ENCODE peak calls at places on chromosomes 16 and 17, in four cellular contexts. One of them, this sample, is unnamed.

GRCh38 chr16:79970091-79970490 is 369.6 kb upstream of the MAF start:
- DNase-seq in thoracic aorta: no peak
- DNase-seq in heart left ventricle: no peak
- DNase-seq in AG10803: no peak
- DNase-seq in this sample: no peak

GRCh38 chr16:23320695-23321094 is 18.6 kb downstream of the SCNN1B start:
- DNase-seq in thoracic aorta: no peak
- DNase-seq in heart left ventricle: no peak
- DNase-seq in AG10803: no peak
- DNase-seq in this sample: no peak

GRCh38 chr16:12673466-12673865 is 130.2 kb downstream of the CPPED1 start:
- DNase-seq in thoracic aorta: no peak
- DNase-seq in heart left ventricle: no peak
- DNase-seq in AG10803: no peak
- DNase-seq in this sample: no peak

GRCh38 chr16:9364721-9365693 is 273.6 kb downstream of the HAPSTR1 start:
- DNase-seq in thoracic aorta: peak
- DNase-seq in heart left ventricle: peak
- DNase-seq in AG10803: peak
- DNase-seq in this sample: no peak

GRCh38 chr16:56789360-56789759 is 59.4 kb downstream of the NUP93 start:
- DNase-seq in thoracic aorta: no peak
- DNase-seq in heart left ventricle: peak
- DNase-seq in AG10803: peak
- DNase-seq in this sample: peak

GRCh38 chr16:85453179-85453678 is 159.9 kb upstream of the GSE1 start:
- DNase-seq in thoracic aorta: no peak
- DNase-seq in heart left ventricle: no peak
- DNase-seq in AG10803: no peak
- DNase-seq in this sample: no peak

GRCh38 chr16:28473714-28474265 is 1.7 kb upstream of the NPIPB7 start:
- DNase-seq in thoracic aorta: no peak
- DNase-seq in heart left ventricle: no peak
- DNase-seq in AG10803: no peak
- DNase-seq in this sample: no peak

GRCh38 chr16:47567321-47567720 is 106.2 kb downstream of the PHKB start:
- DNase-seq in thoracic aorta: no peak
- DNase-seq in heart left ventricle: no peak
- DNase-seq in AG10803: no peak
- DNase-seq in this sample: no peak

GRCh38 chr17:64151016-64151368 is 21.0 kb upstream of the ERN1 start:
- DNase-seq in thoracic aorta: no peak
- DNase-seq in heart left ventricle: no peak
- DNase-seq in AG10803: no peak
- DNase-seq in this sample: no peak

GRCh38 chr17:81052199-81052997 is 17.4 kb downstream of the BAIAP2 start:
- DNase-seq in thoracic aorta: no peak
- DNase-seq in heart left ventricle: no peak
- DNase-seq in AG10803: no peak
- DNase-seq in this sample: no peak

GRCh38 chr17:36934144-36934758 is 3.0 kb upstream of the LHX1 start:
- DNase-seq in thoracic aorta: no peak
- DNase-seq in heart left ventricle: no peak
- DNase-seq in AG10803: no peak
- DNase-seq in this sample: no peak

GRCh38 chr16:53052519-53053501 is at the start of gene CHD9NB:
- DNase-seq in thoracic aorta: peak
- DNase-seq in heart left ventricle: peak
- DNase-seq in AG10803: peak
- DNase-seq in this sample: peak

GRCh38 chr16:4862639-4863038 is 15.4 kb downstream of the UBN1 start:
- DNase-seq in thoracic aorta: no peak
- DNase-seq in heart left ventricle: no peak
- DNase-seq in AG10803: no peak
- DNase-seq in this sample: peak

GRCh38 chr17:42422958-42423712 is at the start of gene CAVIN1:
- DNase-seq in thoracic aorta: peak
- DNase-seq in heart left ventricle: peak
- DNase-seq in AG10803: peak
- DNase-seq in this sample: peak

GRCh38 chr17:48131216-48131824 is 23.8 kb downstream of the SNX11 start:
- DNase-seq in thoracic aorta: peak
- DNase-seq in heart left ventricle: no peak
- DNase-seq in AG10803: peak
- DNase-seq in this sample: peak

GRCh38 chr16:8183186-8184099 is 406.9 kb downstream of the TMEM114 start:
- DNase-seq in thoracic aorta: no peak
- DNase-seq in heart left ventricle: no peak
- DNase-seq in AG10803: no peak
- DNase-seq in this sample: no peak

GRCh38 chr16:14092579-14092978 is 21.5 kb downstream of the MRTFB start:
- DNase-seq in thoracic aorta: no peak
- DNase-seq in heart left ventricle: no peak
- DNase-seq in AG10803: no peak
- DNase-seq in this sample: no peak

GRCh38 chr16:48901712-48902374 is 291.9 kb upstream of the N4BP1 start:
- DNase-seq in thoracic aorta: no peak
- DNase-seq in heart left ventricle: no peak
- DNase-seq in AG10803: no peak
- DNase-seq in this sample: no peak

GRCh38 chr17:34307110-34307509 is 12.1 kb upstream of the CCL8 start:
- DNase-seq in thoracic aorta: no peak
- DNase-seq in heart left ventricle: no peak
- DNase-seq in AG10803: peak
- DNase-seq in this sample: no peak

GRCh38 chr16:72658888-72659717 is 388.8 kb downstream of the ZFHX3 start:
- DNase-seq in thoracic aorta: no peak
- DNase-seq in heart left ventricle: no peak
- DNase-seq in AG10803: peak
- DNase-seq in this sample: no peak

GRCh38 chr16:19285431-19285830 is at the start of gene CLEC19A:
- DNase-seq in thoracic aorta: no peak
- DNase-seq in heart left ventricle: no peak
- DNase-seq in AG10803: no peak
- DNase-seq in this sample: no peak

GRCh38 chr17:56096026-56096807 is 57.1 kb upstream of the ANKFN1 start:
- DNase-seq in thoracic aorta: no peak
- DNase-seq in heart left ventricle: no peak
- DNase-seq in AG10803: peak
- DNase-seq in this sample: no peak

GRCh38 chr17:29870836-29871430 is 59.1 kb downstream of the SSH2 start:
- DNase-seq in thoracic aorta: no peak
- DNase-seq in heart left ventricle: no peak
- DNase-seq in AG10803: peak
- DNase-seq in this sample: no peak

GRCh38 chr16:10405386-10405939 is 19.6 kb downstream of the ATF7IP2 start:
- DNase-seq in thoracic aorta: no peak
- DNase-seq in heart left ventricle: peak
- DNase-seq in AG10803: no peak
- DNase-seq in this sample: no peak

GRCh38 chr17:28811594-28812135 is 30.9 kb downstream of the FAM222B start:
- DNase-seq in thoracic aorta: no peak
- DNase-seq in heart left ventricle: no peak
- DNase-seq in AG10803: peak
- DNase-seq in this sample: peak

GRCh38 chr16:47460301-47460754 is 535 bp downstream of the ITFG1 start:
- DNase-seq in thoracic aorta: no peak
- DNase-seq in heart left ventricle: no peak
- DNase-seq in AG10803: peak
- DNase-seq in this sample: peak

GRCh38 chr16:85584192-85584757 is 28.8 kb upstream of the GSE1 start:
- DNase-seq in thoracic aorta: no peak
- DNase-seq in heart left ventricle: no peak
- DNase-seq in AG10803: no peak
- DNase-seq in this sample: no peak

GRCh38 chr17:32882029-32882428 is 5.1 kb upstream of the MYO1D start:
- DNase-seq in thoracic aorta: no peak
- DNase-seq in heart left ventricle: no peak
- DNase-seq in AG10803: no peak
- DNase-seq in this sample: no peak

DNA sequence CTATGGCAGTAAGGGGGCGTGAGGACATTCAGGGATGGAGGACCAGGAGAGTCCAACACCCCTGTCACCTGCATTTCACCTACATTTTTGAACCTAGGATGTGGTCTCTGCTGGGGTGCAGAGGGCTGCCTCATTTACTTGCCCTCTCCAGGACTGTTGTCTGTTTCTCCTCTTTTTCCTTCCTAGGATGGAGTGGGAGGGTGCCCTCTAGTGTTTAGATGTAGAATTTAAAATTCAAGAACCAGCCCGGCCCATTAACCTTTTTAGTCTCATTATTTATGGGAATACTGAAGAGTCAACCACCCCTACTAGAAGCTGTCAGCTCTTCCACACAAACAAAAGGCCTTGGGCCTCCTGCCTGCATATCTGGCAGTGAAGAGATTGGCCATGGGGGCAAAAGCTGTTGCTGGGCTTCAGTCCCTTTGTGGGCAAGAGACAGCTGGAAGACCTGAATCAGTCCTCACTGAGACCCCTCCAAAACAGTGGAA is 2.5 kb upstream of the STARD3 start:
- DNase-seq in thoracic aorta: no peak
- DNase-seq in heart left ventricle: no peak
- DNase-seq in AG10803: peak
- DNase-seq in this sample: peak
- TF ChIP-seq CTCF in thoracic aorta: peak
- TF ChIP-seq CTCF in heart left ventricle: peak
- TF ChIP-seq CTCF in AG10803: peak
- TF ChIP-seq CTCF in this sample: peak

GRCh38 chr17:77374170-77374936 is 233.6 kb downstream of the SEC14L1 start:
- DNase-seq in thoracic aorta: no peak
- DNase-seq in heart left ventricle: peak
- DNase-seq in AG10803: peak
- DNase-seq in this sample: no peak
- TF ChIP-seq CTCF in thoracic aorta: peak
- TF ChIP-seq CTCF in heart left ventricle: peak
- TF ChIP-seq CTCF in AG10803: peak
- TF ChIP-seq CTCF in this sample: no peak

GRCh38 chr16:17194190-17194780 is 276.5 kb downstream of the XYLT1 start:
- DNase-seq in thoracic aorta: no peak
- DNase-seq in heart left ventricle: peak
- DNase-seq in AG10803: peak
- DNase-seq in this sample: no peak
- TF ChIP-seq CTCF in thoracic aorta: peak
- TF ChIP-seq CTCF in heart left ventricle: peak
- TF ChIP-seq CTCF in AG10803: peak
- TF ChIP-seq CTCF in this sample: no peak

GRCh38 chr17:17089206-17089550 is 46.9 kb downstream of the MPRIP start:
- DNase-seq in thoracic aorta: no peak
- DNase-seq in heart left ventricle: no peak
- DNase-seq in AG10803: no peak
- DNase-seq in this sample: no peak
- TF ChIP-seq CTCF in thoracic aorta: no peak
- TF ChIP-seq CTCF in heart left ventricle: no peak
- TF ChIP-seq CTCF in AG10803: no peak
- TF ChIP-seq CTCF in this sample: no peak

GRCh38 chr17:31549121-31549524 is 157.6 kb downstream of the RAB11FIP4 start:
- DNase-seq in thoracic aorta: no peak
- DNase-seq in heart left ventricle: no peak
- DNase-seq in AG10803: no peak
- DNase-seq in this sample: peak
- TF ChIP-seq CTCF in thoracic aorta: no peak
- TF ChIP-seq CTCF in heart left ventricle: no peak
- TF ChIP-seq CTCF in AG10803: no peak
- TF ChIP-seq CTCF in this sample: no peak

GRCh38 chr16:26645629-26646028 is 421.1 kb upstream of the C16orf82 start:
- DNase-seq in thoracic aorta: no peak
- DNase-seq in heart left ventricle: no peak
- DNase-seq in AG10803: no peak
- DNase-seq in this sample: no peak
- TF ChIP-seq CTCF in thoracic aorta: no peak
- TF ChIP-seq CTCF in heart left ventricle: no peak
- TF ChIP-seq CTCF in AG10803: peak
- TF ChIP-seq CTCF in this sample: no peak

GRCh38 chr16:24698314-24698713 is 31.1 kb upstream of the TNRC6A start:
- DNase-seq in thoracic aorta: no peak
- DNase-seq in heart left ventricle: no peak
- DNase-seq in AG10803: no peak
- DNase-seq in this sample: no peak

GRCh38 chr16:24699151-24699723 is 30.2 kb upstream of the TNRC6A start:
- DNase-seq in thoracic aorta: no peak
- DNase-seq in heart left ventricle: no peak
- DNase-seq in AG10803: no peak
- DNase-seq in this sample: no peak

GRCh38 chr16:24696699-24697098 is 32.8 kb upstream of the TNRC6A start:
- DNase-seq in thoracic aorta: no peak
- DNase-seq in heart left ventricle: no peak
- DNase-seq in AG10803: no peak
- DNase-seq in this sample: no peak

GRCh38 chr16:24701521-24701951 is 27.9 kb upstream of the TNRC6A start:
- DNase-seq in thoracic aorta: no peak
- DNase-seq in heart left ventricle: no peak
- DNase-seq in AG10803: peak
- DNase-seq in this sample: peak

GRCh38 chr16:24700549-24701392 is 28.7 kb upstream of the TNRC6A start:
- DNase-seq in thoracic aorta: peak
- DNase-seq in heart left ventricle: peak
- DNase-seq in AG10803: peak
- DNase-seq in this sample: peak
- TF ChIP-seq CTCF in thoracic aorta: no peak
- TF ChIP-seq CTCF in heart left ventricle: peak
- TF ChIP-seq CTCF in AG10803: peak
- TF ChIP-seq CTCF in this sample: no peak

DNA sequence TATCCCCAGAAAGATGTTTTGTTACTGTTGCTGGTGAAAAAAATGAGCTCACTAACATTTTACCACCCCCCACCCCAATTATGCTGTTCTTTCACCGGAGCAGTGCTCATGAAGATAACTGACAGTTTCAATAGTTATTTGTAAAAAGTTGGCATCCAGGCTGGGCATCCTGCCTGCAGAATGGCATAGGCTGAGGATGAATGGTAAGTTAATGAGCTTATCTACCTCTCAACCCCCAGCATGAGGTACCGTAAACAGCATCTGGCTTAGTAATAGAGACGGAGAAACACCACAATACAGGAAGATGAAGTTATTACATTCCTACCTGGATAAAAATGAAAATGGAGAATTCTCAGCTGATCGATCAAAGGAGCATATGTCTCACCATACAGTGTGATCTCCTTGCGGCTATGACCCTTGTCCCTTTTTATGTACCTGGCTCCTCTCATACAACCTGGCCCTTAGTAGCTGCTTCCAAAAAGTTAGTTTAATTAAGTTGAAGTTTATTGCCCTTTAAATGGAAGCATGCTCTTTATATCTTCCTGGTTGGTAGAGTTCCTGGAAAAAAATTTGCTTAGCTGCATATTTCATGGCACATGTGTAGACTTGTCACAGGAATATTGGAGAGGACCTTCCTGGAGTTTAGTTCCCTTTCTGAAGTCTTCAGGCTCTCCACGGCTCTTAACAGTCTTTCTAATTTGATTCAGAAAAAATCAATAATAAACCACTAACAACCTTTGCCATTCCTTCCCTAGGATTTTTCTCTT is 61.2 kb upstream of the MPHOSPH6 start:
- DNase-seq in thoracic aorta: no peak
- DNase-seq in heart left ventricle: no peak
- DNase-seq in AG10803: no peak
- DNase-seq in this sample: no peak
- TF ChIP-seq CTCF in thoracic aorta: no peak
- TF ChIP-seq CTCF in heart left ventricle: no peak
- TF ChIP-seq CTCF in AG10803: no peak
- TF ChIP-seq CTCF in this sample: no peak

This sample was measured in MCF 10A.